ENCODE peak calls at places on chromosomes 11 and 22, in eight cellular contexts. A is GM12865; S is IMR-90; H is sigmoid colon; B is heart right ventricle; F is nephron progenitor cell; R is CD4-positive, alpha-beta T cell; L is endodermal cell. Y is an unnamed sample.

GRCh38 chr22:46149493-46149997 is 781 bp upstream of the PPARA start:
- DNase-seq in B (peak; percentile 75), A (peak; percentile 15), S (no peak), F (peak; percentile 57), R (peak; percentile 26), L (peak; percentile 83), H (peak; percentile 84), Y (no peak)

GRCh38 chr11:58659404-58659803 is 36.9 kb downstream of the CNTF start:
- DNase-seq in H (no peak), A (no peak), R (no peak), F (no peak), L (no peak), S (no peak), B (no peak), Y (no peak)

GRCh38 chr11:114236829-114237228 is 59.4 kb upstream of the NNMT start:
- DNase-seq in F (no peak), S (no peak), B (no peak), L (no peak), R (no peak), A (no peak), H (no peak), Y (peak; percentile 7)

GRCh38 chr22:40446203-40446602 is 75.8 kb downstream of the SGSM3 start:
- DNase-seq in A (no peak), B (no peak), S (no peak), R (no peak), L (no peak), F (no peak), H (no peak), Y (no peak)

GRCh38 chr11:18005376-18006129 is 7.3 kb downstream of the SERGEF start:
- DNase-seq in F (no peak), S (no peak), H (no peak), B (no peak), R (no peak), A (no peak), L (no peak), Y (no peak)

GRCh38 chr11:827146-827860 is 416 bp upstream of the CRACR2B start:
- DNase-seq in H (no peak), R (peak; percentile 8), S (no peak), A (peak; percentile 86), B (peak; percentile 56), F (peak; percentile 65), L (peak; percentile 89), Y (no peak)

GRCh38 chr11:64990222-64990918 is 6.4 kb downstream of the BATF2 start:
- DNase-seq in L (no peak), R (no peak), F (peak; percentile 29), S (no peak), B (peak; percentile 48), A (peak; percentile 34), H (peak; percentile 74), Y (peak; percentile 33)

GRCh38 chr22:46770726-46771125 is 8.3 kb downstream of the TBC1D22A start:
- DNase-seq in F (no peak), R (no peak), A (peak; percentile 68), L (no peak), S (no peak), H (no peak), B (no peak), Y (no peak)

GRCh38 chr11:128054323-128054910 is 532.9 kb downstream of the ETS1 start:
- DNase-seq in R (no peak), H (no peak), A (no peak), L (no peak), F (no peak), B (no peak), S (peak; percentile 47), Y (peak; percentile 26)

GRCh38 chr11:12783765-12784164 is 109.5 kb downstream of the TEAD1 start:
- DNase-seq in R (no peak), L (no peak), F (no peak), A (no peak), B (no peak), H (no peak), S (no peak), Y (no peak)

GRCh38 chr11:2331404-2331803 is 29.6 kb downstream of the TSPAN32 start:
- DNase-seq in B (no peak), S (no peak), F (no peak), A (no peak), H (no peak), R (no peak), L (no peak), Y (no peak)

GRCh38 chr11:13229675-13230359 is 47.8 kb upstream of the BMAL1 start:
- DNase-seq in R (no peak), S (no peak), L (no peak), B (no peak), A (no peak), F (no peak), H (no peak), Y (peak; percentile 62)

GRCh38 chr11:67002297-67002913 is 20.5 kb upstream of the SYT12 start:
- DNase-seq in B (no peak), A (no peak), F (no peak), L (peak; percentile 87), S (no peak), R (no peak), H (no peak), Y (no peak)

GRCh38 chr22:23268877-23269276 is 88.6 kb downstream of the BCR start:
- DNase-seq in S (no peak), F (no peak), L (no peak), R (no peak), B (no peak), A (peak; percentile 77), H (no peak), Y (no peak)

GRCh38 chr11:13007702-13008435 is 1.2 kb upstream of the RASSF10 start:
- DNase-seq in L (no peak), S (no peak), H (no peak), F (no peak), A (no peak), R (no peak), B (no peak), Y (no peak)

GRCh38 chr22:32376681-32377080 is 19.0 kb downstream of the RFPL3 start:
- DNase-seq in S (no peak), R (no peak), F (no peak), H (no peak), A (no peak), B (no peak), L (no peak), Y (no peak)

GRCh38 chr11:112290462-112290894 is 29.8 kb upstream of the PLET1 start:
- DNase-seq in A (no peak), B (no peak), S (no peak), L (no peak), H (peak; percentile 19), F (no peak), R (no peak), Y (peak; percentile 21)

GRCh38 chr11:37948258-37948657 is 1350.2 kb upstream of the RAG2 start:
- DNase-seq in L (no peak), F (no peak), B (no peak), A (no peak), R (no peak), S (no peak), H (no peak), Y (no peak)

GRCh38 chr11:66976048-66976467 is 954 bp downstream of the C11orf86 start:
- DNase-seq in L (peak; percentile 96), R (no peak), F (peak; percentile 79), B (no peak), H (no peak), A (no peak), S (no peak), Y (no peak)

GRCh38 chr22:27299181-27300085 is 502.1 kb downstream of the MN1 start:
- DNase-seq in B (no peak), L (peak; percentile 67), R (no peak), S (no peak), H (no peak), A (no peak), F (no peak), Y (no peak)

GRCh38 chr11:17014321-17014773 is at the start of gene PLEKHA7:
- DNase-seq in F (peak; percentile 58), B (no peak), R (no peak), H (peak; percentile 47), A (no peak), L (peak; percentile 75), S (no peak), Y (no peak)

GRCh38 chr11:76781046-76781801 is 1.9 kb upstream of the TSKU start:
- DNase-seq in S (no peak), F (no peak), B (no peak), R (no peak), L (peak; percentile 78), H (no peak), A (no peak), Y (no peak)

GRCh38 chr11:93225642-93226041 is 27.9 kb upstream of the SLC36A4 start:
- DNase-seq in H (no peak), R (no peak), A (peak; percentile 18), L (no peak), S (peak; percentile 16), B (no peak), F (no peak), Y (peak; percentile 48)

GRCh38 chr22:33829549-33830280 is 90.6 kb downstream of the LARGE1 start:
- DNase-seq in S (no peak), F (no peak), L (peak; percentile 86), R (no peak), B (no peak), H (no peak), A (no peak), Y (no peak)
- TF ChIP-seq CTCF in S (no peak), F (no peak), L (peak; percentile 35), R (no peak), B (no peak), H (no peak), A (no peak), Y (no peak)

GRCh38 chr22:44406581-44407403 is 91.2 kb downstream of the RTL6 start:
- DNase-seq in S (peak; percentile 12), R (no peak), A (no peak), F (no peak), B (no peak), L (peak; percentile 66), H (peak; percentile 22), Y (peak; percentile 19)
- TF ChIP-seq CTCF in S (no peak), R (no peak), A (no peak), F (no peak), B (no peak), L (no peak), H (no peak), Y (no peak)

GRCh38 chr22:24485170-24485569 is 10.0 kb upstream of the UPB1 start:
- DNase-seq in S (no peak), F (no peak), A (no peak), R (no peak), H (no peak), B (no peak), L (no peak), Y (no peak)

GRCh38 chr22:24482998-24483397 is 12.1 kb upstream of the UPB1 start:
- DNase-seq in L (no peak), R (no peak), A (no peak), S (no peak), B (no peak), F (no peak), H (no peak), Y (no peak)

GRCh38 chr22:24483966-24484545 is 11.1 kb upstream of the UPB1 start:
- DNase-seq in H (no peak), B (no peak), R (no peak), S (peak; percentile 13), L (no peak), F (no peak), A (no peak), Y (peak; percentile 64)

GRCh38 chr22:24486501-24486921 is 8.6 kb upstream of the UPB1 start:
- DNase-seq in S (peak; percentile 82), B (no peak), L (no peak), H (no peak), R (no peak), F (no peak), A (peak; percentile 42), Y (peak; percentile 93)

GRCh38 chr22:24485608-24486007 is 9.5 kb upstream of the UPB1 start:
- DNase-seq in H (no peak), A (peak; percentile 33), S (no peak), R (no peak), L (no peak), F (no peak), B (no peak), Y (peak; percentile 23)
- TF ChIP-seq CTCF in H (no peak), A (peak; percentile 23), S (no peak), R (peak; percentile 53), L (peak; percentile 51), F (no peak), B (peak; percentile 53), Y (peak; percentile 7)

GRCh38 chr11:62054484-62055121 is 69.2 kb upstream of the INCENP start:
- DNase-seq in F (no peak), S (peak; percentile 34), L (peak; percentile 63), H (peak; percentile 69), B (no peak), A (peak; percentile 70), R (peak; percentile 20), Y (peak; percentile 81)
- TF ChIP-seq CTCF in F (peak; percentile 12), S (peak; percentile 36), L (peak; percentile 48), H (no peak), B (peak; percentile 20), A (peak; percentile 53), R (peak; percentile 22), Y (peak; percentile 58)

Y was measured in fibroblast of the aortic adventitia.